ENCODE peak calls at places on chromosome 6, in four cellular contexts. One of them, this sample, is unnamed.

GRCh38 chr6:13268914-13269532 is 59.3 kb downstream of the TBC1D7 start:
- DNase-seq in AG10803: peak; percentile 87
- DNase-seq in upper lobe of right lung: no peak
- DNase-seq in GM06990: no peak
- DNase-seq in this sample: no peak

GRCh38 chr6:88358846-88359245 is 192.7 kb upstream of the CNR1 start:
- DNase-seq in AG10803: peak; percentile 29
- DNase-seq in upper lobe of right lung: no peak
- DNase-seq in GM06990: no peak
- DNase-seq in this sample: no peak

GRCh38 chr6:27234576-27234975 is 12.9 kb upstream of the PRSS16 start:
- DNase-seq in GM06990: no peak
- DNase-seq in upper lobe of right lung: no peak
- DNase-seq in AG10803: no peak
- DNase-seq in this sample: no peak

GRCh38 chr6:121550491-121551010 is 115.1 kb downstream of the GJA1 start:
- DNase-seq in AG10803: no peak
- DNase-seq in upper lobe of right lung: no peak
- DNase-seq in GM06990: no peak
- DNase-seq in this sample: no peak

GRCh38 chr6:37317312-37318038 is 36.3 kb upstream of the RNF8 start:
- DNase-seq in GM06990: no peak
- DNase-seq in AG10803: no peak
- DNase-seq in upper lobe of right lung: no peak
- DNase-seq in this sample: no peak

GRCh38 chr6:63677282-63677681 is 41.7 kb downstream of the PHF3 start:
- DNase-seq in GM06990: no peak
- DNase-seq in upper lobe of right lung: no peak
- DNase-seq in AG10803: peak; percentile 3
- DNase-seq in this sample: no peak

GRCh38 chr6:7561153-7561964 is 19.9 kb downstream of the DSP start:
- DNase-seq in upper lobe of right lung: no peak
- DNase-seq in GM06990: no peak
- DNase-seq in AG10803: peak; percentile 70
- DNase-seq in this sample: no peak

GRCh38 chr6:139653136-139653535 is 278.7 kb upstream of the CITED2 start:
- DNase-seq in AG10803: no peak
- DNase-seq in GM06990: no peak
- DNase-seq in upper lobe of right lung: no peak
- DNase-seq in this sample: no peak

GRCh38 chr6:169038691-169039090 is 215.0 kb downstream of the THBS2 start:
- DNase-seq in upper lobe of right lung: no peak
- DNase-seq in AG10803: peak; percentile 48
- DNase-seq in GM06990: no peak
- DNase-seq in this sample: no peak

GRCh38 chr6:105077592-105078463 is 102.0 kb downstream of the POPDC3 start:
- DNase-seq in AG10803: peak; percentile 54
- DNase-seq in GM06990: no peak
- DNase-seq in upper lobe of right lung: no peak
- DNase-seq in this sample: no peak

GRCh38 chr6:44254201-44254956 is 2.9 kb downstream of the SLC35B2 start:
- DNase-seq in AG10803: no peak
- DNase-seq in upper lobe of right lung: no peak
- DNase-seq in GM06990: no peak
- DNase-seq in this sample: no peak

GRCh38 chr6:164379786-164380185 is 929.6 kb downstream of the C6orf118 start:
- DNase-seq in AG10803: no peak
- DNase-seq in GM06990: no peak
- DNase-seq in upper lobe of right lung: no peak
- DNase-seq in this sample: no peak

GRCh38 chr6:33620158-33620583 is 951 bp upstream of the ITPR3 start:
- DNase-seq in GM06990: peak; percentile 60
- DNase-seq in AG10803: no peak
- DNase-seq in upper lobe of right lung: peak; percentile 86
- DNase-seq in this sample: no peak

GRCh38 chr6:5214570-5215052 is 46.1 kb downstream of the LYRM4 start:
- DNase-seq in upper lobe of right lung: no peak
- DNase-seq in AG10803: peak; percentile 55
- DNase-seq in GM06990: peak; percentile 51
- DNase-seq in this sample: no peak

GRCh38 chr6:112325449-112325848 is 21.7 kb upstream of the RFPL4B start:
- DNase-seq in GM06990: no peak
- DNase-seq in upper lobe of right lung: no peak
- DNase-seq in AG10803: no peak
- DNase-seq in this sample: no peak

GRCh38 chr6:137975058-137975940 is 108.2 kb downstream of the TNFAIP3 start:
- DNase-seq in upper lobe of right lung: no peak
- DNase-seq in AG10803: peak; percentile 18
- DNase-seq in GM06990: no peak
- DNase-seq in this sample: no peak

GRCh38 chr6:36126553-36127458 is 3.5 kb upstream of the MAPK13 start:
- DNase-seq in GM06990: no peak
- DNase-seq in AG10803: peak; percentile 16
- DNase-seq in upper lobe of right lung: no peak
- DNase-seq in this sample: no peak

GRCh38 chr6:162029873-162030576 is 697.5 kb downstream of the PRKN start:
- DNase-seq in upper lobe of right lung: no peak
- DNase-seq in GM06990: no peak
- DNase-seq in AG10803: no peak
- DNase-seq in this sample: no peak

GRCh38 chr6:168025831-168026325 is 28.4 kb downstream of the KIF25 start:
- DNase-seq in AG10803: no peak
- DNase-seq in GM06990: no peak
- DNase-seq in upper lobe of right lung: no peak
- DNase-seq in this sample: no peak

GRCh38 chr6:39561536-39562266 is 163.5 kb downstream of the KIF6 start:
- DNase-seq in AG10803: peak; percentile 51
- DNase-seq in GM06990: no peak
- DNase-seq in upper lobe of right lung: peak; percentile 70
- DNase-seq in this sample: no peak

GRCh38 chr6:38176797-38177751 is 357.5 kb downstream of the ZFAND3 start:
- DNase-seq in AG10803: no peak
- DNase-seq in GM06990: no peak
- DNase-seq in upper lobe of right lung: peak; percentile 36
- DNase-seq in this sample: no peak

GRCh38 chr6:99613705-99614429 is 7.2 kb downstream of the PRDM13 start:
- DNase-seq in AG10803: no peak
- DNase-seq in upper lobe of right lung: no peak
- DNase-seq in GM06990: peak; percentile 75
- DNase-seq in this sample: no peak

GRCh38 chr6:163231356-163232014 is 183.0 kb upstream of the QKI start:
- DNase-seq in AG10803: no peak
- DNase-seq in upper lobe of right lung: no peak
- DNase-seq in GM06990: no peak
- DNase-seq in this sample: no peak

GRCh38 chr6:46378882-46379405 is 112.3 kb downstream of the RCAN2 start:
- DNase-seq in GM06990: no peak
- DNase-seq in upper lobe of right lung: no peak
- DNase-seq in AG10803: no peak
- DNase-seq in this sample: no peak

GRCh38 chr6:2958331-2958711 is 13.0 kb downstream of the SERPINB6 start:
- DNase-seq in upper lobe of right lung: peak; percentile 83
- DNase-seq in AG10803: no peak
- DNase-seq in GM06990: no peak
- DNase-seq in this sample: no peak

GRCh38 chr6:29708432-29709177 is 14.6 kb upstream of the HLA-F start:
- DNase-seq in AG10803: no peak
- DNase-seq in upper lobe of right lung: no peak
- DNase-seq in GM06990: no peak
- DNase-seq in this sample: no peak

GRCh38 chr6:4446982-4447381 is 311.6 kb upstream of the ECI2 start:
- DNase-seq in GM06990: peak; percentile 26
- DNase-seq in upper lobe of right lung: no peak
- DNase-seq in AG10803: peak; percentile 67
- DNase-seq in this sample: no peak

GRCh38 chr6:150925655-150925928 is 60.1 kb downstream of the MTHFD1L start:
- DNase-seq in upper lobe of right lung: no peak
- DNase-seq in AG10803: peak; percentile 77
- DNase-seq in GM06990: no peak
- DNase-seq in this sample: no peak

GRCh38 chr6:38528196-38528965 is 111.3 kb downstream of the BTBD9 start:
- DNase-seq in upper lobe of right lung: no peak
- DNase-seq in GM06990: no peak
- DNase-seq in AG10803: no peak
- DNase-seq in this sample: no peak

GRCh38 chr6:111722220-111722731 is 116.6 kb upstream of the TRAF3IP2 start:
- DNase-seq in GM06990: no peak
- DNase-seq in upper lobe of right lung: no peak
- DNase-seq in AG10803: peak; percentile 85
- DNase-seq in this sample: no peak

GRCh38 chr6:160883560-160883959 is 108.0 kb upstream of the MAP3K4 start:
- DNase-seq in GM06990: no peak
- DNase-seq in upper lobe of right lung: no peak
- DNase-seq in AG10803: no peak
- DNase-seq in this sample: no peak

GRCh38 chr6:90131614-90132423 is 164.8 kb downstream of the BACH2 start:
- DNase-seq in upper lobe of right lung: no peak
- DNase-seq in GM06990: no peak
- DNase-seq in AG10803: peak; percentile 97
- DNase-seq in this sample: no peak

GRCh38 chr6:33290459-33290858 is 1.1 kb downstream of the PFDN6 start:
- DNase-seq in upper lobe of right lung: no peak
- DNase-seq in AG10803: no peak
- DNase-seq in GM06990: no peak
- DNase-seq in this sample: no peak

GRCh38 chr6:69988458-69989126 is 122.2 kb downstream of the COL19A1 start:
- DNase-seq in upper lobe of right lung: no peak
- DNase-seq in GM06990: no peak
- DNase-seq in AG10803: no peak
- DNase-seq in this sample: no peak

GRCh38 chr6:133889557-133890301 is 816 bp downstream of the TCF21 start:
- DNase-seq in upper lobe of right lung: no peak
- DNase-seq in GM06990: no peak
- DNase-seq in AG10803: peak; percentile 35
- DNase-seq in this sample: no peak

GRCh38 chr6:99882151-99882702 is 111.8 kb downstream of the MCHR2 start:
- DNase-seq in upper lobe of right lung: no peak
- DNase-seq in GM06990: no peak
- DNase-seq in AG10803: no peak
- DNase-seq in this sample: no peak

GRCh38 chr6:124979294-124979678 is 17.0 kb downstream of the RNF217 start:
- DNase-seq in upper lobe of right lung: no peak
- DNase-seq in AG10803: no peak
- DNase-seq in GM06990: no peak
- DNase-seq in this sample: no peak

GRCh38 chr6:127164555-127164954 is 46.1 kb downstream of the RSPO3 start:
- DNase-seq in GM06990: no peak
- DNase-seq in AG10803: no peak
- DNase-seq in upper lobe of right lung: no peak
- DNase-seq in this sample: no peak

GRCh38 chr6:108561742-108562502 is 1.2 kb downstream of the FOXO3 start:
- DNase-seq in AG10803: no peak
- DNase-seq in GM06990: peak; percentile 29
- DNase-seq in upper lobe of right lung: peak; percentile 71
- DNase-seq in this sample: no peak
- TF ChIP-seq CTCF in AG10803: no peak
- TF ChIP-seq CTCF in GM06990: no peak
- TF ChIP-seq CTCF in upper lobe of right lung: no peak
- TF ChIP-seq CTCF in this sample: no peak

GRCh38 chr6:165653607-165654006 is 9.4 kb downstream of the PDE10A start:
- DNase-seq in GM06990: no peak
- DNase-seq in upper lobe of right lung: no peak
- DNase-seq in AG10803: no peak
- DNase-seq in this sample: no peak

GRCh38 chr6:165652766-165653165 is 10.3 kb downstream of the PDE10A start:
- DNase-seq in AG10803: no peak
- DNase-seq in upper lobe of right lung: no peak
- DNase-seq in GM06990: no peak
- DNase-seq in this sample: no peak

GRCh38 chr6:165653196-165653595 is 9.8 kb downstream of the PDE10A start:
- DNase-seq in GM06990: no peak
- DNase-seq in upper lobe of right lung: no peak
- DNase-seq in AG10803: no peak
- DNase-seq in this sample: no peak

GRCh38 chr6:165655191-165655590 is 7.8 kb downstream of the PDE10A start:
- DNase-seq in upper lobe of right lung: no peak
- DNase-seq in AG10803: no peak
- DNase-seq in GM06990: no peak
- DNase-seq in this sample: no peak

DNA sequence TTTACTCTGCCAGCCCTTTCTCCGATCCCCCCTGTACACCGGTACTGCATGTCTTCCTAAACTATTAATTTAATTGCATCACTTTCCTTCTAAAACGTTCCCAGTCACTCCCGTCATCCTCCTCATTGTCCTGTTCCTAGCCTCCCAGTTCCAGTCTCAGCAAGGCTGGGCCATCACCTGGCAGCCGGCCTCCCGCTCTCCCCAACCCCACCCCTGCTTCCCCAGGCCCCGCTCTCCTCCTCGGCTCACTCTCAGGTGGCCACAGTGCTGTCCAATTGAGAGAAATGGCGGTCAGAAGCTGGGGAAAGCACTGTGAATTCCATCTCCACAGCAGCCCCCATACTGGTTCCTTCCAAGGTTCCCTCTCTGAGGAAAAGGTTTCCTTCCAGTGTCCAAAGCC is 8.9 kb downstream of the PDE10A start:
- DNase-seq in upper lobe of right lung: no peak
- DNase-seq in AG10803: no peak
- DNase-seq in GM06990: no peak
- DNase-seq in this sample: no peak
- TF ChIP-seq CTCF in upper lobe of right lung: no peak
- TF ChIP-seq CTCF in AG10803: no peak
- TF ChIP-seq CTCF in GM06990: no peak
- TF ChIP-seq CTCF in this sample: no peak

DNA sequence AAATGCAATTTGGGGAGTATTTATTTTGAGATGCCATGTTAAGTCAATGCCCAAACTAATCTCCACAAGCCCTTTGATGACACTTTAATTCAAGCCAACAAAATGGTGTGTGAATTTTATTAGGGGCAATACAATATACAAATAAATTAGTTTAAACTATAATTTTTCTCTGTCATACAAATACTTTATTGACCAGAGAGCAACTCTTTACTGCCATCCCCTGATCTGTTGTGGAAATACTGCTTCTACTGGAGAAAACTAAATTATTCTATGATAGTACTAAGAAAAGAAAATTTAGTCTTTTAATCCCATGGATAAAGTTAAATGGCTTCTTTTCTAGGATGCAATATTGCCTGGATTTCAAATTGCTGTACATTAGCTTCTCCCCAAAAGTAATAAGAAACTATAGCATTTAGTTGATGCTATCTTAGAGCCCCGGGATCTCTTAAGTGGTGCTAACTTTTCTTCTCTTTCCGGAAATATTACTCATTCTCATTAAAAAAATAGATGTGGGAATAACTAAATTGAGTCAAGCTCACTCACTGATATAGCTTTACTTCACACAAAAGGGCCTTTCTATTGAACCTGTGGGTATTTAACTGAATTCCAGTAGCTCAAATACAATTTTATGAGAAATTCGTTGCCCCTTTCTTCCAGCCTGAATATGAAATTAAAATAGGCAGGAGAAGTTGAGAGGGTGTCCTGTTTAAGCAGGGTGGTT is 49.2 kb downstream of the SMPDL3A start:
- DNase-seq in GM06990: no peak
- DNase-seq in upper lobe of right lung: no peak
- DNase-seq in AG10803: peak; percentile 9
- DNase-seq in this sample: no peak
- TF ChIP-seq CTCF in GM06990: no peak
- TF ChIP-seq CTCF in upper lobe of right lung: peak; percentile 49
- TF ChIP-seq CTCF in AG10803: peak; percentile 64
- TF ChIP-seq CTCF in this sample: peak; percentile 38

GRCh38 chr6:31383149-31383548 is 20.2 kb upstream of the MICA start:
- DNase-seq in GM06990: no peak
- DNase-seq in upper lobe of right lung: no peak
- DNase-seq in AG10803: peak; percentile 38
- DNase-seq in this sample: no peak
- TF ChIP-seq CTCF in GM06990: no peak
- TF ChIP-seq CTCF in upper lobe of right lung: no peak
- TF ChIP-seq CTCF in AG10803: no peak
- TF ChIP-seq CTCF in this sample: no peak